ENCODE peak calls at places on chromosomes 3 and 15, in ten cellular contexts. R, H, D, J, L, Y, X, S, E and T are unnamed samples.

GRCh38 chr3:48476426-48477053 is 27.4 kb downstream of the SHISA5 start:
- DNase-seq in R (no peak), H (no peak), D (no peak), J (no peak), L (no peak), Y (no peak), X (no peak), S (no peak), E (no peak), T (no peak)

GRCh38 chr3:157151627-157152026 is 8.3 kb downstream of the CCNL1 start:
- DNase-seq in R (no peak), H (no peak), D (no peak), J (no peak), L (no peak), Y (no peak), X (no peak), S (no peak), E (no peak), T (no peak)

GRCh38 chr15:56496635-56497034 is 31.7 kb upstream of the MNS1 start:
- DNase-seq in R (peak; percentile 67), H (peak; percentile 75), D (no peak), J (no peak), L (no peak), Y (peak; percentile 63), X (no peak), S (peak; percentile 55), E (no peak), T (no peak)

GRCh38 chr3:61157414-61157813 is 93.8 kb downstream of the FHIT start:
- DNase-seq in R (no peak), H (no peak), D (no peak), J (no peak), L (no peak), Y (no peak), X (no peak), S (no peak), E (no peak), T (no peak)

GRCh38 chr15:69780981-69781380 is 316.7 kb downstream of the TLE3 start:
- DNase-seq in R (no peak), H (no peak), D (no peak), J (no peak), L (no peak), Y (no peak), X (no peak), S (no peak), E (no peak), T (no peak)

GRCh38 chr3:190169877-190170276 is 49.2 kb upstream of the P3H2 start:
- DNase-seq in R (no peak), H (no peak), D (no peak), J (no peak), L (no peak), Y (no peak), X (no peak), S (no peak), E (no peak), T (no peak)

GRCh38 chr15:75339531-75340240 is 3.8 kb downstream of the COMMD4 start:
- DNase-seq in R (no peak), H (no peak), D (no peak), J (no peak), L (no peak), Y (no peak), X (no peak), S (no peak), E (no peak), T (no peak)

GRCh38 chr3:37072892-37073291 is 79.6 kb downstream of the MLH1 start:
- DNase-seq in R (no peak), H (peak; percentile 91), D (peak; percentile 91), J (no peak), L (no peak), Y (peak; percentile 86), X (peak; percentile 30), S (peak; percentile 83), E (no peak), T (no peak)

GRCh38 chr15:31136016-31136415 is 34.5 kb upstream of the TRPM1 start:
- DNase-seq in R (no peak), H (no peak), D (no peak), J (peak; percentile 36), L (peak; percentile 9), Y (no peak), X (no peak), S (no peak), E (no peak), T (no peak)

GRCh38 chr3:156140196-156140595 is 19.8 kb downstream of the KCNAB1 start:
- DNase-seq in R (no peak), H (no peak), D (no peak), J (no peak), L (no peak), Y (no peak), X (no peak), S (no peak), E (no peak), T (no peak)

GRCh38 chr3:66418432-66419052 is 82.3 kb downstream of the LRIG1 start:
- DNase-seq in R (no peak), H (peak; percentile 75), D (peak; percentile 73), J (no peak), L (no peak), Y (peak; percentile 83), X (peak; percentile 82), S (no peak), E (peak; percentile 86), T (no peak)

GRCh38 chr3:82676356-82677026 is 915.0 kb upstream of the GBE1 start:
- DNase-seq in R (no peak), H (no peak), D (no peak), J (no peak), L (no peak), Y (peak; percentile 26), X (no peak), S (no peak), E (no peak), T (no peak)

GRCh38 chr3:47057212-47057671 is 77.8 kb downstream of the NBEAL2 start:
- DNase-seq in R (no peak), H (peak; percentile 32), D (no peak), J (no peak), L (no peak), Y (peak; percentile 69), X (no peak), S (no peak), E (no peak), T (no peak)

GRCh38 chr3:13352621-13353131 is 67.4 kb downstream of the NUP210 start:
- DNase-seq in R (no peak), H (no peak), D (no peak), J (no peak), L (no peak), Y (peak; percentile 28), X (no peak), S (no peak), E (no peak), T (no peak)

GRCh38 chr3:28703858-28704257 is 355.2 kb upstream of the AZI2 start:
- DNase-seq in R (no peak), H (no peak), D (no peak), J (no peak), L (no peak), Y (no peak), X (no peak), S (no peak), E (no peak), T (no peak)

GRCh38 chr3:52098108-52098507 is 41.7 kb upstream of the DUSP7 start:
- DNase-seq in R (no peak), H (no peak), D (no peak), J (no peak), L (no peak), Y (no peak), X (no peak), S (no peak), E (peak; percentile 31), T (no peak)

GRCh38 chr3:195007794-195008193 is 263.2 kb downstream of the XXYLT1 start:
- DNase-seq in R (no peak), H (no peak), D (peak; percentile 14), J (no peak), L (no peak), Y (no peak), X (no peak), S (no peak), E (no peak), T (no peak)

GRCh38 chr3:12194209-12194608 is 35.5 kb upstream of the TIMP4 start:
- DNase-seq in R (peak; percentile 36), H (peak; percentile 93), D (no peak), J (no peak), L (no peak), Y (peak; percentile 91), X (no peak), S (peak; percentile 69), E (no peak), T (peak; percentile 33)

GRCh38 chr15:38885001-38885400 is 320.4 kb upstream of the RASGRP1 start:
- DNase-seq in R (no peak), H (peak; percentile 33), D (no peak), J (no peak), L (peak; percentile 62), Y (peak; percentile 44), X (no peak), S (no peak), E (no peak), T (no peak)
- H3K4me3 ChIP-seq in R (no peak overlapping the region), H (no peak overlapping the region), D (no peak overlapping the region), J (no peak overlapping the region), L (no peak overlapping the region), Y (no peak overlapping the region), X (no peak overlapping the region), S (no peak overlapping the region), E (no peak overlapping the region), T (no peak overlapping the region)

DNA sequence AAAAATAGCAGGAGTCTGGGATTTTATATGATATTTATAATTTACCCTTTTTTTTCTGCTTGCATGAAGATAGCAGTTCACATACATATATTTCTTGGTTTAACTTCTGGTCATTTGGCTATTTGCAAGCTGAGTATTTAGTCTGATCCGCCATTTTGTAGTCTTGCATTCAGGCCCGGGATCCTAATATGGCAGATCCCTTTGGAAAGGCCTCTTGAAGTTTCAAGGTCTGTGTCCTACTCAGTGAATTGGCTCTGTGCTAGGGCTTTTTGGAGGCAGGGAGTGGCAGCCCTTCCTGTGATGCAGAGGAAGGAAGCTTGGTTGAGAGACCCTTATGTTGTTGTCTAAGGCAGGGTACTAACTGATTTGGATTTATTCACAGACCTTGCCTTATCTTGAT is 2.9 kb downstream of the SNRPN start:
- DNase-seq in R (no peak), H (no peak), D (no peak), J (no peak), L (peak; percentile 22), Y (no peak), X (no peak), S (no peak), E (no peak), T (no peak)
- H3K4me3 ChIP-seq in R (no peak overlapping the region), H (no peak overlapping the region), D (no peak overlapping the region), J (no peak overlapping the region), L (no peak overlapping the region), Y (no peak overlapping the region), X (no peak overlapping the region), S (no peak overlapping the region), E (peak overlapping the region; percentile 75), T (no peak overlapping the region)

GRCh38 chr15:44720460-44721185 is 9.3 kb downstream of the B2M start:
- DNase-seq in R (no peak), H (no peak), D (no peak), J (no peak), L (no peak), Y (no peak), X (no peak), S (no peak), E (no peak), T (no peak)
- H3K4me3 ChIP-seq in R (no peak overlapping the region), H (no peak overlapping the region), D (no peak overlapping the region), J (no peak overlapping the region), L (no peak overlapping the region), Y (no peak overlapping the region), X (no peak overlapping the region), S (no peak overlapping the region), E (no peak overlapping the region), T (no peak overlapping the region)

DNA sequence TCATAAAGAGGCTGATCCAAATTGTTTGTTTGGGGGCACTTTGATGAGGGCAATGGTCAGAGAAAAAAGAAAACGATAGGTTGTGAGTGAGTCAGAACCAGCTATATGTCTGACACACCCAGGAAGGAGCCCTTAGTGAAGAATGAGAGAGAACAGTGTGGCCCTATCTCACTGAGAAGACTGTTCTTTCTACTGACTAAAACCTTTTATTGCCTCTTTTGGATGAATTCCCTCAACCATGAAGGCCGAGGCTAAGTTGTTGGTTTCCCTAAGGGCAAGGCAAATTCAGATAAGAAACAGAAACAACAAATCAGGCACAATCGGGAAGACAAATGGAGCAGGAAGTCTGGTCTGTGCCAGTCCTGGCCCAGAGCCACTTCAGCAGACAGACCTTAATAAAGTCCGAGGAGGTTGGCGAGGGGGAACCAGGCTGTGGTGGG is 82.8 kb downstream of the TGFBR2 start:
- DNase-seq in R (peak; percentile 79), H (peak; percentile 77), D (peak; percentile 64), J (no peak), L (peak; percentile 32), Y (peak; percentile 57), X (no peak), S (no peak), E (no peak), T (no peak)
- H3K4me3 ChIP-seq in R (no peak overlapping the region), H (no peak overlapping the region), D (no peak overlapping the region), J (no peak overlapping the region), L (no peak overlapping the region), Y (no peak overlapping the region), X (no peak overlapping the region), S (no peak overlapping the region), E (peak overlapping the region; percentile 16), T (no peak overlapping the region)